ENCODE peak calls at places on chromosomes 3 and 15, in five cellular contexts. Q is mesendoderm, J is K562, X is brain microvascular endothelial cell, G is choroid plexus epithelial cell. H is an unnamed sample.

GRCh38 chr3:55330355-55330754 is 156.8 kb downstream of the WNT5A start:
- DNase-seq in J (no peak), X (peak), G (peak), Q (peak), H (peak)

GRCh38 chr15:95296626-95297025 is 1033.9 kb upstream of the NR2F2 start:
- DNase-seq in Q (no peak), J (no peak), G (no peak), X (no peak), H (no peak)

GRCh38 chr3:59927061-59927460 is 877.2 kb upstream of the CFAP20DC start:
- DNase-seq in Q (no peak), X (no peak), J (no peak), G (no peak), H (no peak)

GRCh38 chr3:10855871-10856662 is 40.0 kb downstream of the SLC6A11 start:
- DNase-seq in J (peak), Q (peak), X (no peak), G (peak), H (no peak)

GRCh38 chr15:95845862-95846515 is 484.5 kb upstream of the NR2F2 start:
- DNase-seq in J (no peak), X (peak), Q (no peak), G (peak), H (no peak)

GRCh38 chr3:52456169-52456799 is 880 bp downstream of the NISCH start:
- DNase-seq in G (peak), X (no peak), Q (peak), J (peak), H (peak)

GRCh38 chr3:127652246-127652995 is 20.3 kb upstream of the ABTB1 start:
- DNase-seq in Q (peak), X (peak), J (peak), G (peak), H (peak)

GRCh38 chr3:106610362-106610997 is 741.7 kb upstream of the CBLB start:
- DNase-seq in X (no peak), J (no peak), Q (no peak), G (peak), H (no peak)

GRCh38 chr3:179265875-179266274 is 15.0 kb upstream of the KCNMB3 start:
- DNase-seq in G (no peak), J (peak), Q (no peak), X (peak), H (no peak)

GRCh38 chr15:35058534-35059054 is 26.5 kb downstream of the NANOGP8 start:
- DNase-seq in J (no peak), G (no peak), Q (no peak), X (no peak), H (no peak)

GRCh38 chr3:5078151-5078550 is 43.9 kb upstream of the ARL8B start:
- DNase-seq in J (no peak), X (no peak), Q (no peak), G (peak), H (no peak)

GRCh38 chr3:178823140-178823539 is 248.5 kb downstream of the ZMAT3 start:
- DNase-seq in G (no peak), X (no peak), J (no peak), Q (peak), H (no peak)

GRCh38 chr3:194244167-194244566 is 107.0 kb downstream of the CPN2 start:
- DNase-seq in Q (no peak), X (no peak), J (no peak), G (no peak), H (no peak)

GRCh38 chr3:27637346-27638000 is 84.7 kb downstream of the EOMES start:
- DNase-seq in G (no peak), Q (no peak), J (no peak), X (no peak), H (peak)

GRCh38 chr3:106049876-106050275 is 181.1 kb upstream of the CBLB start:
- DNase-seq in J (no peak), G (no peak), X (no peak), Q (no peak), H (no peak)

GRCh38 chr15:27679621-27680521 is 419.2 kb downstream of the OCA2 start:
- DNase-seq in X (no peak), Q (peak), J (no peak), G (peak), H (no peak)

GRCh38 chr3:149203758-149204157 is 17.9 kb downstream of the CP start:
- DNase-seq in J (no peak), X (no peak), G (no peak), Q (no peak), H (no peak)

GRCh38 chr3:53478166-53478830 is 16.1 kb upstream of the CACNA1D start:
- DNase-seq in X (no peak), Q (no peak), J (no peak), G (no peak), H (peak)

GRCh38 chr3:177098551-177098950 is 98.7 kb downstream of the TBL1XR1 start:
- DNase-seq in X (no peak), Q (no peak), G (no peak), J (no peak), H (no peak)

GRCh38 chr3:116441652-116442051 is 3.6 kb downstream of the LSAMP start:
- DNase-seq in X (no peak), Q (no peak), G (no peak), J (no peak), H (no peak)

GRCh38 chr3:129310111-129310601 is 31.5 kb downstream of the HMCES start:
- DNase-seq in J (no peak), X (no peak), Q (peak), G (no peak), H (peak)

GRCh38 chr3:78048698-78049097 is 1008.8 kb downstream of the ROBO2 start:
- DNase-seq in G (peak), X (no peak), Q (no peak), J (no peak), H (peak)

H was measured in kidney tubule cell.